ENCODE peak calls at places on chromosomes 6 and 20, in nine cellular contexts. P is stimulated activated CD8-positive, alpha-beta memory T cell treated with anti-CD3 and anti-CD28 coated beads, Interleukin-2, amount 100 ng/mL, for 1 hour; Q is substantia nigra; D is central memory CD4-positive, alpha-beta T cell; Z is EH; X is hepatocyte; E is AG08395; U is GM23248; G is stimulated activated CD4-positive, alpha-beta T cell treated with anti-CD3 and anti-CD28 coated beads, Interleukin-12 subunit alpha, Interleukin-12 subunit beta, amount 100 ng/mL, for 4 hours. H is an unnamed sample.

GRCh38 chr6:79335133-79335674 is 100.7 kb upstream of the HMGN3 start:
- DNase-seq in P (no peak), Q (no peak), U (peak), G (no peak), E (no peak), X (no peak), D (no peak), Z (no peak), H (no peak)

GRCh38 chr6:156068870-156069269 is 613.2 kb upstream of the NOX3 start:
- DNase-seq in E (no peak), X (no peak), Z (peak), G (no peak), Q (no peak), D (no peak), P (no peak), U (no peak), H (peak)

GRCh38 chr6:8277769-8278168 is 157.6 kb downstream of the SLC35B3 start:
- DNase-seq in X (peak), Q (no peak), D (no peak), Z (no peak), P (no peak), U (no peak), E (no peak), G (no peak), H (no peak)

GRCh38 chr6:128118401-128118800 is 217.5 kb upstream of the THEMIS start:
- DNase-seq in U (peak), E (peak), P (no peak), X (no peak), G (no peak), Q (no peak), D (no peak), Z (peak), H (no peak)

GRCh38 chr6:34695729-34696188 is 808 bp downstream of the ILRUN start:
- DNase-seq in U (no peak), Q (no peak), E (no peak), Z (no peak), D (no peak), G (no peak), X (no peak), P (no peak), H (no peak)

GRCh38 chr6:149363154-149363553 is 36.9 kb upstream of the SUMO4 start:
- DNase-seq in G (no peak), D (no peak), X (no peak), P (no peak), E (no peak), U (no peak), Q (no peak), Z (no peak), H (no peak)

GRCh38 chr6:25660512-25660911 is 8.5 kb downstream of the SCGN start:
- DNase-seq in Z (peak), D (no peak), Q (no peak), G (peak), E (peak), P (no peak), U (peak), X (peak), H (no peak)

GRCh38 chr6:125639621-125640020 is 109.8 kb upstream of the HEY2 start:
- DNase-seq in Q (no peak), E (no peak), G (no peak), D (no peak), P (no peak), U (no peak), Z (no peak), X (no peak), H (no peak)

GRCh38 chr6:169722362-169723199 is 1.7 kb downstream of the PHF10 start:
- DNase-seq in Q (no peak), P (no peak), E (peak), Z (peak), U (peak), D (peak), X (peak), G (peak), H (no peak)

GRCh38 chr6:21997414-21998037 is 299.3 kb downstream of the PRL start:
- DNase-seq in P (no peak), Z (peak), U (no peak), D (no peak), Q (no peak), X (no peak), G (no peak), E (no peak), H (no peak)

GRCh38 chr20:3088031-3088430 is 3.5 kb upstream of the AVP start:
- DNase-seq in P (no peak), G (no peak), D (no peak), Q (no peak), E (no peak), Z (peak), U (no peak), X (no peak), H (no peak)

GRCh38 chr6:33088931-33089640 is 13.3 kb downstream of the HLA-DPB1 start:
- DNase-seq in U (no peak), P (no peak), D (no peak), Q (no peak), G (no peak), X (no peak), Z (no peak), E (no peak), H (no peak)

GRCh38 chr6:144849920-144850319 is 564.8 kb downstream of the UTRN start:
- DNase-seq in P (no peak), X (no peak), G (no peak), E (no peak), Q (no peak), Z (no peak), U (no peak), D (no peak), H (no peak)